ENCODE peak calls at places on chromosomes 13 and 19, in nine cellular contexts. F is stimulated activated CD4-positive, alpha-beta T cell treated with anti-CD3 and anti-CD28 coated beads, Interleukin-2, amount 100 ng/mL, for 48 hours; L is central memory CD4-positive, alpha-beta T cell; X is AG09319; N is astrocyte of the spinal cord; S is endothelial cell; V is activated T-cell treated with anti-CD3 and anti-CD28 coated beads, Interleukin-2, amount 50 U/mL, for 72 hours; B is stimulated activated naive CD8-positive, alpha-beta T cell treated with anti-CD3 and anti-CD28 coated beads, Interleukin-15, Interleukin-2, amounts not matched to agents 100 U/mL and 50 U/mL, for 24 hours; G is AG09309. Z is an unnamed sample.

GRCh38 chr13:98476106-98476505 is 100.8 kb downstream of the STK24 start:
- DNase-seq in F (peak), L (no peak), X (no peak), N (peak), S (no peak), V (peak), B (peak), G (no peak), Z (no peak)

GRCh38 chr13:110327036-110327790 is 20.1 kb downstream of the COL4A2 start:
- DNase-seq in F (no peak), L (no peak), X (no peak), N (peak), S (no peak), V (no peak), B (no peak), G (no peak), Z (no peak)

GRCh38 chr19:6229951-6230712 is 49.6 kb downstream of the MLLT1 start:
- DNase-seq in F (no peak), L (no peak), X (no peak), N (no peak), S (no peak), V (no peak), B (no peak), G (no peak), Z (no peak)

GRCh38 chr13:40072663-40073120 is 417.2 kb downstream of the COG6 start:
- DNase-seq in F (no peak), L (no peak), X (no peak), N (no peak), S (no peak), V (no peak), B (no peak), G (no peak), Z (no peak)

GRCh38 chr19:16265205-16265604 is 59.4 kb upstream of the KLF2 start:
- DNase-seq in F (no peak), L (no peak), X (no peak), N (no peak), S (no peak), V (no peak), B (no peak), G (no peak), Z (no peak)

GRCh38 chr19:38506723-38507550 is 73.4 kb downstream of the RYR1 start:
- DNase-seq in F (peak), L (peak), X (peak), N (peak), S (peak), V (peak), B (peak), G (no peak), Z (peak)

GRCh38 chr13:98972627-98973026 is 5.2 kb downstream of the DOCK9 start:
- DNase-seq in F (no peak), L (no peak), X (no peak), N (peak), S (peak), V (no peak), B (no peak), G (no peak), Z (no peak)

GRCh38 chr19:18274303-18274775 is at the start of gene IQCN:
- DNase-seq in F (no peak), L (no peak), X (no peak), N (peak), S (no peak), V (peak), B (peak), G (no peak), Z (no peak)

GRCh38 chr19:1449467-1450442 is at the start of gene APC2:
- DNase-seq in F (no peak), L (no peak), X (no peak), N (peak), S (peak), V (peak), B (peak), G (no peak), Z (peak)

GRCh38 chr19:2154587-2155075 is 3.3 kb upstream of the AP3D1 start:
- DNase-seq in F (no peak), L (no peak), X (no peak), N (peak), S (no peak), V (no peak), B (no peak), G (no peak), Z (no peak)

GRCh38 chr19:15479391-15480345 is at the start of gene PGLYRP2:
- DNase-seq in F (no peak), L (no peak), X (no peak), N (no peak), S (no peak), V (peak), B (no peak), G (no peak), Z (no peak)

Z was measured in erythroblast.